ENCODE peak calls at places on chromosome X, in eight cellular contexts. Z, J, K, A, F, Q, B and W are unnamed samples.

GRCh38 chrX:12245650-12246645 is 107.7 kb downstream of the FRMPD4 start:
- DNase-seq in Z (no peak), J (no peak), K (no peak), A (no peak), F (no peak), Q (peak), B (no peak), W (no peak)

GRCh38 chrX:96372313-96373046 is 312.2 kb upstream of the DIAPH2 start:
- DNase-seq in Z (no peak), J (peak), K (peak), A (no peak), F (no peak), Q (peak), B (peak), W (no peak)

GRCh38 chrX:136694491-136695087 is 46.6 kb downstream of the CD40LG start:
- DNase-seq in Z (no peak), J (peak), K (peak), A (no peak), F (no peak), Q (peak), B (peak), W (no peak)

GRCh38 chrX:31258163-31258562 is 186.3 kb upstream of the FTHL17 start:
- DNase-seq in Z (no peak), J (peak), K (no peak), A (no peak), F (no peak), Q (no peak), B (peak), W (no peak)

GRCh38 chrX:27694667-27695066 is 104.5 kb downstream of the DCAF8L2 start:
- DNase-seq in Z (no peak), J (no peak), K (no peak), A (no peak), F (no peak), Q (no peak), B (no peak), W (no peak)

GRCh38 chrX:84258708-84259107 is 70.7 kb upstream of the RPS6KA6 start:
- DNase-seq in Z (no peak), J (no peak), K (no peak), A (no peak), F (no peak), Q (peak), B (no peak), W (no peak)

GRCh38 chrX:149044471-149044870 is 460.6 kb downstream of the IDS start:
- DNase-seq in Z (no peak), J (no peak), K (no peak), A (no peak), F (no peak), Q (no peak), B (no peak), W (no peak)

GRCh38 chrX:117973175-117974075 is 143.2 kb downstream of the KLHL13 start:
- DNase-seq in Z (no peak), J (no peak), K (peak), A (no peak), F (no peak), Q (no peak), B (no peak), W (no peak)

GRCh38 chrX:40867352-40867751 is 132.0 kb upstream of the MED14 start:
- DNase-seq in Z (no peak), J (no peak), K (no peak), A (no peak), F (no peak), Q (peak), B (peak), W (no peak)

GRCh38 chrX:10414872-10415703 is 205.3 kb downstream of the MID1 start:
- DNase-seq in Z (no peak), J (no peak), K (no peak), A (no peak), F (no peak), Q (no peak), B (no peak), W (no peak)

GRCh38 chrX:140053841-140054240 is 88.5 kb upstream of the CXorf66 start:
- DNase-seq in Z (no peak), J (no peak), K (no peak), A (no peak), F (no peak), Q (no peak), B (no peak), W (no peak)

GRCh38 chrX:64427787-64428186 is 32.5 kb upstream of the MTMR8 start:
- DNase-seq in Z (no peak), J (no peak), K (no peak), A (no peak), F (no peak), Q (no peak), B (no peak), W (no peak)

GRCh38 chrX:18873189-18873791 is 110.6 kb downstream of the PHKA2 start:
- DNase-seq in Z (no peak), J (no peak), K (no peak), A (peak), F (peak), Q (peak), B (peak), W (no peak)

GRCh38 chrX:71533850-71534515 is 1.1 kb downstream of the OGT start:
- DNase-seq in Z (peak), J (peak), K (peak), A (peak), F (peak), Q (peak), B (no peak), W (peak)

GRCh38 chrX:103941201-103941975 is 21.0 kb upstream of the TMSB15B start:
- DNase-seq in Z (no peak), J (peak), K (peak), A (no peak), F (no peak), Q (peak), B (peak), W (no peak)